ENCODE peak calls at places on chromosomes 1 and 21, in four cellular contexts. Q, K, X and A are unnamed samples.

GRCh38 chr1:195981448-195982139 is 626.6 kb downstream of the KCNT2 start:
- DNase-seq in X (no peak), Q (peak), K (no peak), A (peak)

GRCh38 chr1:24966724-24967346 is 36.8 kb upstream of the RUNX3 start:
- DNase-seq in K (no peak), X (no peak), Q (peak), A (peak)

GRCh38 chr1:17885663-17886062 is 130.5 kb downstream of the ACTL8 start:
- DNase-seq in Q (no peak), K (no peak), X (no peak), A (no peak)

GRCh38 chr1:10814954-10815862 is 18.8 kb upstream of the CASZ1 start:
- DNase-seq in Q (no peak), X (no peak), K (no peak), A (no peak)

GRCh38 chr1:208533746-208534603 is 289.8 kb upstream of the PLXNA2 start:
- DNase-seq in Q (no peak), K (no peak), X (no peak), A (no peak)

GRCh38 chr21:38753114-38754100 is 52.3 kb upstream of the ETS2 start:
- DNase-seq in Q (no peak), K (no peak), X (no peak), A (no peak)

GRCh38 chr1:235161685-235162327 is 756 bp upstream of the RBM34 start:
- DNase-seq in K (no peak), Q (no peak), X (no peak), A (no peak)

GRCh38 chr1:114336360-114336759 is 174.6 kb downstream of the TRIM33 start:
- DNase-seq in K (no peak), Q (no peak), X (no peak), A (no peak)

GRCh38 chr1:34914958-34915357 is 14.5 kb downstream of the DLGAP3 start:
- DNase-seq in X (no peak), K (no peak), Q (no peak), A (no peak)

GRCh38 chr1:85278853-85279314 is 2.5 kb upstream of the BCL10 start:
- DNase-seq in K (no peak), X (no peak), Q (peak), A (peak)

GRCh38 chr1:77316006-77316405 is 34.2 kb downstream of the AK5 start:
- DNase-seq in X (no peak), K (no peak), Q (peak), A (peak)

GRCh38 chr1:152188673-152189591 is 29.9 kb upstream of the RPTN start:
- DNase-seq in K (peak), X (peak), Q (peak), A (peak)

GRCh38 chr1:167808690-167809089 is 86.9 kb downstream of the MPZL1 start:
- DNase-seq in K (no peak), Q (no peak), X (no peak), A (no peak)

GRCh38 chr1:247447162-247447909 is 10.6 kb downstream of the OR2B11 start:
- DNase-seq in K (no peak), X (no peak), Q (no peak), A (no peak)

GRCh38 chr1:83860506-83861221 is 138.3 kb downstream of the TTLL7 start:
- DNase-seq in Q (peak), X (peak), K (peak), A (peak)

GRCh38 chr1:8397511-8397910 is 79.6 kb downstream of the SLC45A1 start:
- DNase-seq in K (no peak), Q (no peak), X (no peak), A (no peak)

GRCh38 chr1:168760241-168760640 is 31.2 kb upstream of the DPT start:
- DNase-seq in K (no peak), Q (no peak), X (no peak), A (no peak)